ENCODE peak calls at places on chromosomes 16 and 17, in eight cellular contexts. E is left lung, S is AG09309, L is stomach, W is A549, D is fibroblast of lung, O is endodermal cell, V is PC-3. B is an unnamed sample.

GRCh38 chr17:11241611-11242226 is 706 bp downstream of the SHISA6 start:
- DNase-seq in E (peak), S (no peak), L (peak), W (no peak), D (no peak), O (peak), V (no peak), B (no peak)

GRCh38 chr17:72121164-72122001 is 563 bp downstream of the SOX9 start:
- DNase-seq in E (peak), S (no peak), L (peak), W (peak), D (peak), O (peak), V (peak), B (no peak)

GRCh38 chr17:43125967-43126910 is 1.1 kb upstream of the BRCA1 start:
- DNase-seq in E (no peak), S (no peak), L (no peak), W (no peak), D (peak), O (peak), V (no peak), B (no peak)

GRCh38 chr17:9273334-9274118 is 252.2 kb downstream of the NTN1 start:
- DNase-seq in E (no peak), S (no peak), L (no peak), W (no peak), D (peak), O (peak), V (no peak), B (no peak)

GRCh38 chr16:87278191-87279093 is 38.8 kb downstream of the C16orf95 start:
- DNase-seq in E (peak), S (peak), L (peak), W (peak), D (peak), O (peak), V (peak), B (no peak)

GRCh38 chr16:55279598-55279997 is 44.4 kb upstream of the IRX6 start:
- DNase-seq in E (no peak), S (no peak), L (no peak), W (no peak), D (no peak), O (no peak), V (no peak), B (no peak)

GRCh38 chr16:75402821-75403475 is 30.4 kb downstream of the CFDP1 start:
- DNase-seq in E (no peak), S (no peak), L (no peak), W (peak), D (peak), O (no peak), V (peak), B (no peak)

GRCh38 chr16:89971495-89972243 is 23.1 kb downstream of the DEF8 start:
- DNase-seq in E (peak), S (no peak), L (no peak), W (no peak), D (no peak), O (no peak), V (no peak), B (no peak)

GRCh38 chr16:75198135-75198600 is 8.8 kb downstream of the CTRB2 start:
- DNase-seq in E (peak), S (peak), L (peak), W (no peak), D (peak), O (peak), V (no peak), B (no peak)

GRCh38 chr17:50693041-50693682 is 14.6 kb downstream of the ANKRD40 start:
- DNase-seq in E (no peak), S (no peak), L (no peak), W (peak), D (peak), O (no peak), V (peak), B (no peak)

GRCh38 chr16:75045424-75045823 is 46.6 kb downstream of the ZNRF1 start:
- DNase-seq in E (no peak), S (no peak), L (no peak), W (no peak), D (no peak), O (no peak), V (no peak), B (no peak)

GRCh38 chr17:58410714-58411407 is 6.5 kb downstream of the RNF43 start:
- DNase-seq in E (no peak), S (no peak), L (no peak), W (no peak), D (no peak), O (no peak), V (no peak), B (no peak)

DNA sequence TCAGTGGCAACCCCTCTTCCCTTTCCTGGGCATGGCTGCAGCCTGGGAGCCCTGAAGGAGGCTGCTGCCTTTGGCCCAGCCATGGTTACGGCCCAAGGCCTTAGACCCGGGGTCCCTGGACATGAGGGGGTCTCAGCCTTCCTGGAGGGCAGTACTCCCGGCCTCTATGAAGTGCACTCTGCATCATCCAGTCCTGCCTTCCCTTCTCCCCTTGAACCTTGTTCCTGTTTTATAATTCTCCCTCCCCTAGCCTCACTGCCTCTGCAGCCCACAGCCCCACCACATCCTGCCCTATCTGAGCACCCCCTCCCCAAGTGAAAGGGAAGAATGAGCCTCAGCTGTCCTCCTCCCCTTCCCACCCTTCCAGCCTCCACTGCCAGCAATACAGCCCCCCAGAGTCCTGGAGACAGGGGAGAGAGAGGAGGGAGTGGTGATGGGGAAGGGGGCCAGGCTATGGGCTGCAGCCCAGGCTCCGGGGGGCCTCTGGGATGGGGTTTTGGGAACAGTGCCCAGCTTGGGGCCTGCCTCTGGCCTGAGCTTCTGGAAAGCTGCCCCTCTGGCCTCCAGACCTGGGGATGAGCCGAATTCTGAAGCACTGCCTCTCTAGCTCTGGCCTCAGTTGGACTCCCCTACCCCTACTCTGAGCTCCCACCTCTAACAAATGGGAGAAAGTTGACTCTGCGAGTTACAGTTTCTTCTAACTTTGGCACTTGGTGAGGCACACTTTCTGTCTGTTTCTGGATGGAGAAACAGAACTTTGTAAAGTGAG is 7.6 kb downstream of the CCR7 start:
- DNase-seq in E (no peak), S (no peak), L (peak), W (no peak), D (no peak), O (peak), V (no peak), B (no peak)
- H3K4me3 ChIP-seq in E (no peak), S (no peak), L (no peak), W (no peak), D (peak), O (no peak), V (no peak), B (no peak)

GRCh38 chr17:78449983-78450382 is 71.5 kb downstream of the PGS1 start:
- DNase-seq in E (peak), S (no peak), L (no peak), W (no peak), D (no peak), O (no peak), V (no peak), B (no peak)

GRCh38 chr17:78444392-78444791 is 65.9 kb downstream of the PGS1 start:
- DNase-seq in E (peak), S (no peak), L (no peak), W (no peak), D (no peak), O (no peak), V (no peak), B (no peak)

GRCh38 chr17:78450696-78451344 is 72.4 kb downstream of the PGS1 start:
- DNase-seq in E (peak), S (no peak), L (no peak), W (no peak), D (no peak), O (peak), V (no peak), B (no peak)

GRCh38 chr17:78446833-78447232 is 68.4 kb downstream of the PGS1 start:
- DNase-seq in E (peak), S (no peak), L (no peak), W (no peak), D (no peak), O (peak), V (no peak), B (no peak)

GRCh38 chr17:78448356-78448993 is 70.0 kb downstream of the PGS1 start:
- DNase-seq in E (no peak), S (no peak), L (no peak), W (no peak), D (no peak), O (no peak), V (no peak), B (no peak)
- TF ChIP-seq CTCF in E (peak), S (no peak), L (no peak), W (no peak), D (no peak), O (peak), V (peak), B (peak)

DNA sequence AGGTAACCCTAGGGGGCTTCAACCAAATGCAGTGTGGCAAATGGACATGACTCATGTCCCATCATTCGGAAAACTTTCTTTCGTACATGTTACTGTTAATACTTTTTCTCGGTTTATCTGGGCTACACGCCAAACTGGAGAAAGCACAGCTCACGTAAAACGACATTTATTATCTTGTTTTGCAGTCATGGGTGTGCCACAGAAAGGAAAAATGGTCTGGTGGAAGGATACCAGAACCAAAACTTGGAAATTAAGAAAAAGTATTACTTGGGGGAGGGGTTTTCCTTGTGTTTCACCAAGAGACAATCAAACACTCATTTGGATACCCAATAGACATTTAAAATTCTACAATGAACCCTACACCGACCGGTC is 23.6 kb downstream of the ALOX15B start:
- DNase-seq in E (no peak), S (no peak), L (no peak), W (no peak), D (peak), O (peak), V (peak), B (no peak)
- H3K4me3 ChIP-seq in E (no peak), S (no peak), L (no peak), W (no peak), D (no peak), O (peak), V (peak), B (no peak)

GRCh38 chr17:74233937-74234336 is 20.6 kb downstream of the TTYH2 start:
- DNase-seq in E (no peak), S (no peak), L (no peak), W (no peak), D (no peak), O (no peak), V (no peak), B (no peak)
- TF ChIP-seq CTCF in E (no peak), S (no peak), L (no peak), W (no peak), D (no peak), O (no peak), V (no peak), B (no peak)

GRCh38 chr16:67036323-67036741 is 7.4 kb downstream of the CBFB start:
- DNase-seq in E (no peak), S (no peak), L (no peak), W (no peak), D (no peak), O (no peak), V (no peak), B (no peak)

GRCh38 chr16:67043420-67043819 is 14.5 kb downstream of the CBFB start:
- DNase-seq in E (no peak), S (no peak), L (no peak), W (no peak), D (no peak), O (no peak), V (no peak), B (no peak)

GRCh38 chr16:67040906-67041305 is 12.0 kb downstream of the CBFB start:
- DNase-seq in E (no peak), S (no peak), L (no peak), W (no peak), D (peak), O (no peak), V (no peak), B (no peak)

GRCh38 chr16:67035364-67035763 is 6.4 kb downstream of the CBFB start:
- DNase-seq in E (no peak), S (no peak), L (no peak), W (no peak), D (no peak), O (no peak), V (no peak), B (no peak)

DNA sequence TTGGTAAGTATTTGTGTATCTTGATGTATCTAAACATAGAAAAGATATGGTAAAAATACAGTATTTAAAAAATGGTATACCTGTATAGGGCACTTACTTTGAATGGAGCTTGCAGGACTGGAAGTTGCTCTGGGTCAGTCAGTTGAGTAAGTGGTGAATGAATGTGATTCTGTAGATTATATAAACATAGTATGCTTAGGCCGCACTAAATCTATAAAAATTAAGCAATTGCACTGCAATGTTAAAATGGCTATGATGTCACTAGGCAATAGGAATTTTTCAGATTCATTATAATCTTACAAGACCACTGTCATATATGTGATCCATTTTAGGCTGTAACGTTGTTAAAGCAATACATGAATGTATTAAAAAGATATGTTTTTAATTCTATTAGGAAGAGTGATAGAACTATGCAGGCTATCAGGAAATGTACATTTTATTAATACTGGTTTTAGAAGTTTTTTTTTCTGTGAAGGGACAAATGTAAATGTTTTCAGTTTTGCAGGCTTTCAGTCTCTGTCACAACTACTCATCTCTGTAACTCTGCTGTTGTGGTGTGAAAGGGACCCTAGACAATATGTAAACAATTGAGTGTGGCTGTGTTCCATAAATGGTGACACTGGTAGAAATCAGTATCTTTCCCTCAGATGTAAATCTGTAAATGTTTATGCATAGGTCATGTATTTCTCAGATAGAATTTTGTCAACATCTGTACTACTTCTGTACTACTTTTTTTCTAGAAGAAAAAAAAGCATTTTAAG is 10.5 kb downstream of the CBFB start:
- DNase-seq in E (no peak), S (no peak), L (no peak), W (no peak), D (peak), O (no peak), V (no peak), B (no peak)
- H3K4me3 ChIP-seq in E (no peak), S (no peak), L (no peak), W (no peak), D (no peak), O (no peak), V (no peak), B (no peak)

DNA sequence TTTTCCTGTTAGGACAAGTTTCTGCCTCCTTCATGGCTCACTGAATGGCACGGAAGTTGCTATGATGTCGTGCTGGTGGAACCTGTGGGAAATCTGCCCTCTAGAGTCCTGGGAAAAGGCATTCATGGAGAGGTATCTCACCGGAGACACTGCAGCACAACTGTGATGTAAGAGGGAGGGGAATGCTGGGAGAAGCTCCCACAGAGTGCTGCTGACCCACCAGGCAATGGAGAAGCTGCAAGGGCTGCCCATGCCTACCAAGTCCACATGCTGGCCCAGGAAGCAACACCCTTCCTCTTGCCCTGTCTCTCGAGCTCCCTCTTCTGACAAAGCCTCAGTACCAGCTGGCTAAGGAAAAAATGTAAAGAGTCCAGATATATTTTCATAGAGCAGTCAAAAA is 45.2 kb upstream of the SLC5A11 start:
- DNase-seq in E (no peak), S (no peak), L (no peak), W (peak), D (peak), O (peak), V (peak), B (peak)
- TF ChIP-seq CTCF in E (no peak), S (no peak), L (no peak), W (peak), D (peak), O (peak), V (peak), B (peak)